ENCODE peak calls at places on chromosomes 4 and X, in seven cellular contexts. X, K, A, T, E, Q and M are unnamed samples.

GRCh38 chrX:24202465-24203031 is 53.0 kb downstream of the ZFX start:
- DNase-seq in X (no peak), K (no peak), A (no peak), T (no peak), E (no peak), Q (no peak), M (no peak)

GRCh38 chrX:10397349-10397748 is 223.0 kb downstream of the MID1 start:
- DNase-seq in X (no peak), K (no peak), A (no peak), T (no peak), E (no peak), Q (no peak), M (no peak)

GRCh38 chrX:57678686-57679428 is 1.2 kb downstream of the NLRP2B start:
- DNase-seq in X (no peak), K (no peak), A (no peak), T (no peak), E (no peak), Q (no peak), M (no peak)

GRCh38 chrX:70554523-70554922 is 109.9 kb downstream of the DLG3 start:
- DNase-seq in X (no peak), K (no peak), A (peak; percentile 47), T (no peak), E (peak; percentile 1), Q (no peak), M (no peak)

GRCh38 chr4:107312366-107312765 is 276.3 kb upstream of the DKK2 start:
- DNase-seq in X (no peak), K (no peak), A (peak; percentile 50), T (no peak), E (peak; percentile 21), Q (no peak), M (no peak)

GRCh38 chrX:103404225-103405008 is 28.1 kb downstream of the BEX3 start:
- DNase-seq in X (peak; percentile 8), K (no peak), A (peak; percentile 85), T (peak; percentile 60), E (peak; percentile 91), Q (peak; percentile 59), M (peak; percentile 79)

GRCh38 chrX:45344597-45344996 is 143.9 kb upstream of the DIPK2B start:
- DNase-seq in X (no peak), K (no peak), A (peak; percentile 87), T (peak; percentile 64), E (peak; percentile 81), Q (no peak), M (no peak)

GRCh38 chrX:68439341-68439740 is 6.0 kb upstream of the OPHN1 start:
- DNase-seq in X (no peak), K (no peak), A (no peak), T (no peak), E (no peak), Q (no peak), M (no peak)

GRCh38 chr4:48248559-48248953 is 21.1 kb downstream of the TEC start:
- DNase-seq in X (no peak), K (no peak), A (no peak), T (no peak), E (no peak), Q (no peak), M (no peak)

GRCh38 chr4:3421470-3421869 is 20.3 kb upstream of the HGFAC start:
- DNase-seq in X (no peak), K (no peak), A (no peak), T (no peak), E (no peak), Q (no peak), M (no peak)